ENCODE peak calls at places on chromosomes 4 and X, in ten cellular contexts. One of them, this sample, is unnamed.

GRCh38 chr4:185508162-185508561 is 27.1 kb downstream of the PDLIM3 start:
- DNase-seq in ovary: no peak
- DNase-seq in upper lobe of right lung: no peak
- DNase-seq in A673: no peak
- DNase-seq in left ventricle myocardium inferior: no peak
- DNase-seq in AG10803: no peak
- DNase-seq in mucosa of descending colon: no peak
- DNase-seq in Peyer's patch: no peak
- DNase-seq in HFF-Myc: no peak
- DNase-seq in tibial nerve: no peak
- DNase-seq in this sample: no peak

GRCh38 chrX:9267415-9267814 is 197.4 kb upstream of the TBL1X start:
- DNase-seq in AG10803: no peak
- DNase-seq in mucosa of descending colon: no peak
- DNase-seq in HFF-Myc: no peak
- DNase-seq in A673: no peak
- DNase-seq in Peyer's patch: no peak
- DNase-seq in upper lobe of right lung: no peak
- DNase-seq in ovary: no peak
- DNase-seq in left ventricle myocardium inferior: no peak
- DNase-seq in tibial nerve: no peak
- DNase-seq in this sample: no peak

GRCh38 chrX:42680651-42681050 is 97.3 kb downstream of the PPP1R2C start:
- DNase-seq in tibial nerve: peak; percentile 5
- DNase-seq in left ventricle myocardium inferior: no peak
- DNase-seq in AG10803: peak; percentile 2
- DNase-seq in ovary: peak; percentile 25
- DNase-seq in upper lobe of right lung: no peak
- DNase-seq in mucosa of descending colon: no peak
- DNase-seq in HFF-Myc: no peak
- DNase-seq in Peyer's patch: no peak
- DNase-seq in A673: no peak
- DNase-seq in this sample: no peak

GRCh38 chr4:98641906-98642668 is 16.3 kb downstream of the TSPAN5 start:
- DNase-seq in tibial nerve: no peak
- DNase-seq in AG10803: peak; percentile 56
- DNase-seq in HFF-Myc: no peak
- DNase-seq in left ventricle myocardium inferior: no peak
- DNase-seq in upper lobe of right lung: no peak
- DNase-seq in mucosa of descending colon: no peak
- DNase-seq in A673: no peak
- DNase-seq in ovary: no peak
- DNase-seq in Peyer's patch: no peak
- DNase-seq in this sample: no peak

GRCh38 chrX:40171513-40172168 is 73.9 kb upstream of the BCOR start:
- DNase-seq in AG10803: peak; percentile 58
- DNase-seq in Peyer's patch: no peak
- DNase-seq in A673: peak; percentile 81
- DNase-seq in upper lobe of right lung: peak; percentile 67
- DNase-seq in left ventricle myocardium inferior: no peak
- DNase-seq in HFF-Myc: no peak
- DNase-seq in tibial nerve: no peak
- DNase-seq in mucosa of descending colon: peak; percentile 29
- DNase-seq in ovary: no peak
- DNase-seq in this sample: no peak

GRCh38 chr4:180449395-180449956 is 1793.7 kb upstream of the TENM3 start:
- DNase-seq in upper lobe of right lung: no peak
- DNase-seq in AG10803: no peak
- DNase-seq in HFF-Myc: no peak
- DNase-seq in A673: peak; percentile 89
- DNase-seq in ovary: no peak
- DNase-seq in Peyer's patch: no peak
- DNase-seq in mucosa of descending colon: no peak
- DNase-seq in tibial nerve: no peak
- DNase-seq in left ventricle myocardium inferior: no peak
- DNase-seq in this sample: no peak

GRCh38 chr4:149702414-149703108 is 113.1 kb downstream of the IQCM start:
- DNase-seq in AG10803: no peak
- DNase-seq in ovary: no peak
- DNase-seq in upper lobe of right lung: no peak
- DNase-seq in left ventricle myocardium inferior: no peak
- DNase-seq in tibial nerve: no peak
- DNase-seq in mucosa of descending colon: no peak
- DNase-seq in A673: no peak
- DNase-seq in HFF-Myc: no peak
- DNase-seq in Peyer's patch: no peak
- DNase-seq in this sample: no peak

GRCh38 chr4:89586864-89587263 is 250.1 kb downstream of the SNCA start:
- DNase-seq in HFF-Myc: no peak
- DNase-seq in upper lobe of right lung: no peak
- DNase-seq in tibial nerve: no peak
- DNase-seq in left ventricle myocardium inferior: no peak
- DNase-seq in mucosa of descending colon: no peak
- DNase-seq in Peyer's patch: no peak
- DNase-seq in AG10803: peak; percentile 22
- DNase-seq in ovary: no peak
- DNase-seq in A673: no peak
- DNase-seq in this sample: no peak

GRCh38 chrX:115348440-115349225 is 59.1 kb downstream of the LUZP4 start:
- DNase-seq in HFF-Myc: no peak
- DNase-seq in mucosa of descending colon: no peak
- DNase-seq in ovary: no peak
- DNase-seq in AG10803: no peak
- DNase-seq in tibial nerve: no peak
- DNase-seq in left ventricle myocardium inferior: no peak
- DNase-seq in upper lobe of right lung: no peak
- DNase-seq in Peyer's patch: no peak
- DNase-seq in A673: no peak
- DNase-seq in this sample: no peak

GRCh38 chr4:76055421-76055820 is 19.1 kb upstream of the ART3 start:
- DNase-seq in Peyer's patch: no peak
- DNase-seq in ovary: no peak
- DNase-seq in left ventricle myocardium inferior: no peak
- DNase-seq in AG10803: no peak
- DNase-seq in tibial nerve: no peak
- DNase-seq in A673: no peak
- DNase-seq in mucosa of descending colon: no peak
- DNase-seq in upper lobe of right lung: no peak
- DNase-seq in HFF-Myc: no peak
- DNase-seq in this sample: no peak

GRCh38 chrX:54447461-54447860 is 7.3 kb downstream of the TSR2 start:
- DNase-seq in HFF-Myc: no peak
- DNase-seq in upper lobe of right lung: no peak
- DNase-seq in AG10803: peak; percentile 9
- DNase-seq in ovary: no peak
- DNase-seq in A673: peak; percentile 22
- DNase-seq in tibial nerve: no peak
- DNase-seq in Peyer's patch: no peak
- DNase-seq in mucosa of descending colon: no peak
- DNase-seq in left ventricle myocardium inferior: no peak
- DNase-seq in this sample: no peak

GRCh38 chrX:54449929-54450328 is 9.7 kb downstream of the TSR2 start:
- DNase-seq in AG10803: no peak
- DNase-seq in tibial nerve: no peak
- DNase-seq in HFF-Myc: no peak
- DNase-seq in upper lobe of right lung: no peak
- DNase-seq in ovary: no peak
- DNase-seq in A673: no peak
- DNase-seq in left ventricle myocardium inferior: no peak
- DNase-seq in mucosa of descending colon: no peak
- DNase-seq in Peyer's patch: no peak
- DNase-seq in this sample: no peak

GRCh38 chrX:54452920-54453319 is 12.7 kb downstream of the TSR2 start:
- DNase-seq in HFF-Myc: no peak
- DNase-seq in left ventricle myocardium inferior: no peak
- DNase-seq in mucosa of descending colon: no peak
- DNase-seq in A673: peak; percentile 50
- DNase-seq in ovary: no peak
- DNase-seq in AG10803: peak; percentile 9
- DNase-seq in upper lobe of right lung: no peak
- DNase-seq in Peyer's patch: no peak
- DNase-seq in tibial nerve: no peak
- DNase-seq in this sample: no peak
- TF ChIP-seq CTCF in HFF-Myc: peak; percentile 29
- TF ChIP-seq CTCF in left ventricle myocardium inferior: no peak
- TF ChIP-seq CTCF in mucosa of descending colon: no peak
- TF ChIP-seq CTCF in A673: peak; percentile 37
- TF ChIP-seq CTCF in ovary: no peak
- TF ChIP-seq CTCF in AG10803: peak; percentile 32
- TF ChIP-seq CTCF in upper lobe of right lung: no peak
- TF ChIP-seq CTCF in Peyer's patch: no peak
- TF ChIP-seq CTCF in tibial nerve: no peak
- TF ChIP-seq CTCF in this sample: peak; percentile 47

DNA sequence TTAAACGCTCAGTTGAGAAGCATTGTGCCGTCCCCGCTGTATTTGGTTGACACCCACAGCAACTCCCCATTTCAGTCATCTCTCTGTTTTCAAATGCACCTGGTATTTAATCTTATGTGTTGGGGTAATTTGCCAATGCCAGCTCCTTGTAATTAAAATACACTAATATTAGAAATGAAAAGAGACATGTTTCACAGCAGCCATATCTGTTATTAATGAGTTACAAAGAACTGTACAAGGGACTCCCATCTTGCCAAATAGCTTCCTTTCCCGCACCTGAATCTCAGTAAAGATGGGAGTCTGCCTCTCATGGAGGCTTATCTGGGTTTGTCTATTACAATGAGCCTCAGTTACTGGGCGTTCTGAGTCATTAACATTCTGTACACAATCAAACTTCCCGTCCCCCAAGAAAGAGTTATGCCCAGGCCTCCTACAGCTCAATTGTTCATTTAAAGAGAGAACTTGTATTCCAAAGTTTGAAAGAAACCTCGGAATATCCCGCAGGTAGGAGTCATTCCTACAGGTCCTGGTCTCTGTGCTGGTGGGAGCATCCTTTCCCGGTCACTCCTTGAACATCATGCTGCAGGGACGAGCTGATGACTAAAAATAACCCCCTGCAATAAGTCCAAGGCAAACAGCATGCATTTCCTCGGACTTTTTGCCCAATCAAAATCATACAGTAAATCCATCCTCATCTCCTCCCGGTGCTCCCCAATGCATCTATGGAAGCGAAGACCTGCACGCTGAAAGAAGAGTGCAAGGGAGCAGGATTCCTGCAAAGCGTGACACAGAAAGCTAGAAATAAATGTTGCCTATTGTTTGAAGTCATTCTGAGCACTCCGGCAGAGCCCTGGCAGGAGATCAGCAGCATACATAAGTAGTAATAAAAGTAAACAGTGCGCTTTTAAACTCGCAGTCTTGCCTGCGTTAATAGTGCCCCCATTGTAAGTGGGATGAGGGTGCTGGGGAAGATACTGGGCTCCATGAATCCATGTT is 926 bp downstream of the NDP start:
- DNase-seq in HFF-Myc: no peak
- DNase-seq in A673: no peak
- DNase-seq in Peyer's patch: no peak
- DNase-seq in tibial nerve: no peak
- DNase-seq in ovary: no peak
- DNase-seq in left ventricle myocardium inferior: no peak
- DNase-seq in mucosa of descending colon: no peak
- DNase-seq in upper lobe of right lung: no peak
- DNase-seq in AG10803: no peak
- DNase-seq in this sample: no peak
- H3K4me3 ChIP-seq in HFF-Myc: no peak overlapping the region
- H3K4me3 ChIP-seq in A673: peak overlapping the region; percentile 31
- H3K4me3 ChIP-seq in Peyer's patch: peak overlapping the region; percentile 24
- H3K4me3 ChIP-seq in tibial nerve: peak overlapping the region; percentile 49
- H3K4me3 ChIP-seq in ovary: peak overlapping the region; percentile 38
- H3K4me3 ChIP-seq in left ventricle myocardium inferior: peak overlapping the region; percentile 51
- H3K4me3 ChIP-seq in mucosa of descending colon: no peak overlapping the region
- H3K4me3 ChIP-seq in upper lobe of right lung: peak overlapping the region; percentile 25
- H3K4me3 ChIP-seq in AG10803: no peak overlapping the region
- H3K4me3 ChIP-seq in this sample: peak overlapping the region; percentile 16

GRCh38 chr4:85482000-85482738 is 7.2 kb downstream of the ARHGAP24 start:
- DNase-seq in A673: no peak
- DNase-seq in AG10803: no peak
- DNase-seq in left ventricle myocardium inferior: no peak
- DNase-seq in HFF-Myc: no peak
- DNase-seq in mucosa of descending colon: no peak
- DNase-seq in Peyer's patch: no peak
- DNase-seq in upper lobe of right lung: no peak
- DNase-seq in ovary: no peak
- DNase-seq in tibial nerve: no peak
- DNase-seq in this sample: no peak

GRCh38 chr4:85477538-85477937 is 2.6 kb downstream of the ARHGAP24 start:
- DNase-seq in HFF-Myc: no peak
- DNase-seq in ovary: no peak
- DNase-seq in upper lobe of right lung: no peak
- DNase-seq in left ventricle myocardium inferior: no peak
- DNase-seq in AG10803: peak; percentile 44
- DNase-seq in Peyer's patch: peak; percentile 40
- DNase-seq in A673: no peak
- DNase-seq in tibial nerve: no peak
- DNase-seq in mucosa of descending colon: no peak
- DNase-seq in this sample: no peak

GRCh38 chr4:85474818-85475630 is at the start of gene ARHGAP24:
- DNase-seq in upper lobe of right lung: peak; percentile 91
- DNase-seq in mucosa of descending colon: peak; percentile 78
- DNase-seq in ovary: peak; percentile 81
- DNase-seq in tibial nerve: peak; percentile 87
- DNase-seq in left ventricle myocardium inferior: peak; percentile 87
- DNase-seq in Peyer's patch: peak; percentile 88
- DNase-seq in A673: peak; percentile 92
- DNase-seq in HFF-Myc: peak; percentile 96
- DNase-seq in AG10803: peak; percentile 98
- DNase-seq in this sample: peak; percentile 87

GRCh38 chr4:85475631-85476233 is 782 bp downstream of the ARHGAP24 start:
- DNase-seq in Peyer's patch: peak; percentile 52
- DNase-seq in ovary: peak; percentile 36
- DNase-seq in upper lobe of right lung: peak; percentile 73
- DNase-seq in mucosa of descending colon: peak; percentile 23
- DNase-seq in AG10803: peak; percentile 53
- DNase-seq in left ventricle myocardium inferior: peak; percentile 35
- DNase-seq in tibial nerve: no peak
- DNase-seq in HFF-Myc: no peak
- DNase-seq in A673: peak; percentile 36
- DNase-seq in this sample: no peak

DNA sequence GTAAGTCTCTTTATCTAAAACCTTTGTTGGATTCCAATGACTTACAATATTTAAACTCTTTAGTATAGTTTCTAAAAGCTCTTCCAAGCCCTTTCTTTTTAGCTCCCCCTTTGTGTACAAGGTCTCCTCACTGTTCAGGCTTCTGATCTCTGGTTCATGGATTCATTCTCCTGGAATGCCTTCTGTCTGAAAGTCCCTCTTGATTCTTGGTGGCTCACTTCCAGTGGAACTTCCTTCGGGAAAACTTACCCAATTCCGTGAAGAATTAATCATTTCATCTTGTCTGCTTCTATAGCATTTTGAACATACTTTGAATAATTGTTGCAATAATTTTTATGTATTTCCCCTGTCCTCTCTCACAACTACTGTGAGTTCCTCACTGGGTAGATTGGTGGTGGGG is 3.6 kb downstream of the ARHGAP24 start:
- DNase-seq in left ventricle myocardium inferior: no peak
- DNase-seq in A673: no peak
- DNase-seq in HFF-Myc: no peak
- DNase-seq in upper lobe of right lung: no peak
- DNase-seq in Peyer's patch: no peak
- DNase-seq in ovary: no peak
- DNase-seq in mucosa of descending colon: no peak
- DNase-seq in AG10803: peak; percentile 89
- DNase-seq in tibial nerve: no peak
- DNase-seq in this sample: no peak
- TF ChIP-seq CTCF in left ventricle myocardium inferior: no peak
- TF ChIP-seq CTCF in A673: no peak
- TF ChIP-seq CTCF in HFF-Myc: no peak
- TF ChIP-seq CTCF in upper lobe of right lung: no peak
- TF ChIP-seq CTCF in Peyer's patch: no peak
- TF ChIP-seq CTCF in ovary: no peak
- TF ChIP-seq CTCF in mucosa of descending colon: no peak
- TF ChIP-seq CTCF in AG10803: no peak
- TF ChIP-seq CTCF in tibial nerve: no peak
- TF ChIP-seq CTCF in this sample: no peak

GRCh38 chrX:153974003-153974725 is 1.6 kb downstream of the TMEM187 start:
- DNase-seq in AG10803: no peak
- DNase-seq in left ventricle myocardium inferior: no peak
- DNase-seq in upper lobe of right lung: no peak
- DNase-seq in HFF-Myc: no peak
- DNase-seq in A673: no peak
- DNase-seq in ovary: no peak
- DNase-seq in tibial nerve: no peak
- DNase-seq in mucosa of descending colon: no peak
- DNase-seq in Peyer's patch: no peak
- DNase-seq in this sample: no peak
- H3K4me3 ChIP-seq in AG10803: no peak overlapping the region
- H3K4me3 ChIP-seq in left ventricle myocardium inferior: peak overlapping the region; percentile 83
- H3K4me3 ChIP-seq in upper lobe of right lung: peak overlapping the region; percentile 56
- H3K4me3 ChIP-seq in HFF-Myc: peak overlapping the region; percentile 51
- H3K4me3 ChIP-seq in A673: peak overlapping the region; percentile 86
- H3K4me3 ChIP-seq in ovary: no peak overlapping the region
- H3K4me3 ChIP-seq in tibial nerve: no peak overlapping the region
- H3K4me3 ChIP-seq in mucosa of descending colon: no peak overlapping the region
- H3K4me3 ChIP-seq in Peyer's patch: peak overlapping the region; percentile 70
- H3K4me3 ChIP-seq in this sample: peak overlapping the region; percentile 12